ENCODE peak calls at places on chromosomes 7 and 10, in six cellular contexts. U, K, L, O, I and T are unnamed samples.

GRCh38 chr10:78155722-78156121 is 122.1 kb downstream of the RPS24 start:
- DNase-seq in I (no peak), O (no peak), U (no peak), L (no peak), K (no peak), T (no peak)

GRCh38 chr10:80530251-80530650 is 7.5 kb upstream of the SH2D4B start:
- DNase-seq in I (no peak), O (no peak), K (no peak), U (no peak), L (no peak), T (no peak)

GRCh38 chr10:14477408-14477710 is 146.6 kb upstream of the FRMD4A start:
- DNase-seq in I (no peak), K (no peak), O (no peak), L (no peak), U (no peak), T (no peak)

GRCh38 chr7:157014635-157015555 is 4.4 kb upstream of the MNX1 start:
- DNase-seq in I (no peak), K (no peak), U (no peak), L (no peak), O (no peak), T (no peak)

GRCh38 chr10:105974803-105975456 is 1189.6 kb downstream of the SORCS1 start:
- DNase-seq in O (peak; percentile 9), K (peak; percentile 36), I (no peak), U (no peak), L (no peak), T (no peak)

GRCh38 chr10:27240891-27241639 is 468 bp upstream of the ACBD5 start:
- DNase-seq in I (no peak), K (peak; percentile 75), O (peak; percentile 51), L (no peak), U (peak; percentile 38), T (no peak)

GRCh38 chr10:14468022-14468421 is 137.3 kb upstream of the FRMD4A start:
- DNase-seq in O (no peak), U (no peak), I (no peak), K (peak; percentile 53), L (no peak), T (no peak)

GRCh38 chr7:18399624-18400235 is 95.8 kb upstream of the HDAC9 start:
- DNase-seq in I (no peak), U (no peak), L (no peak), O (no peak), K (no peak), T (no peak)

GRCh38 chr7:57225666-57226065 is 93.4 kb upstream of the ZNF479 start:
- DNase-seq in K (no peak), L (no peak), O (no peak), U (no peak), I (no peak), T (no peak)

GRCh38 chr7:29285451-29285807 is 90.9 kb downstream of the CHN2 start:
- DNase-seq in I (no peak), L (no peak), U (no peak), K (no peak), O (no peak), T (no peak)

GRCh38 chr10:104393387-104393786 is 39.8 kb downstream of the CFAP58 start:
- DNase-seq in O (no peak), L (no peak), I (no peak), K (no peak), U (no peak), T (no peak)

GRCh38 chr10:122198631-122199030 is 72.5 kb upstream of the BTBD16 start:
- DNase-seq in O (no peak), U (no peak), K (no peak), L (no peak), I (no peak), T (no peak)

GRCh38 chr10:82811621-82812020 is 936.6 kb downstream of the NRG3 start:
- DNase-seq in O (no peak), I (no peak), L (no peak), K (no peak), U (peak; percentile 21), T (no peak)

GRCh38 chr7:64997927-64998391 is 7.1 kb upstream of the ZNF117 start:
- DNase-seq in K (no peak), L (no peak), U (no peak), O (no peak), I (no peak), T (no peak)

GRCh38 chr10:30557884-30558283 is 71.7 kb downstream of the LYZL2 start:
- DNase-seq in O (no peak), U (no peak), I (no peak), L (no peak), K (no peak), T (no peak)